ENCODE peak calls at places on chromosomes 13 and 19, in ten cellular contexts. K, T, R, O, Y, E, I, M, P and G are unnamed samples.

GRCh38 chr19:57850553-57851017 is 926 bp downstream of the ZNF587 start:
- DNase-seq in R (no peak), T (no peak), E (peak), P (peak), O (peak), Y (no peak), M (no peak), I (peak), K (no peak), G (peak)

GRCh38 chr19:49690073-49690655 is 752 bp upstream of the CPT1C start:
- DNase-seq in M (no peak), R (no peak), I (peak), E (no peak), K (no peak), P (no peak), T (no peak), O (no peak), Y (no peak), G (no peak)

GRCh38 chr13:24110011-24110410 is 50.5 kb upstream of the SPATA13 start:
- DNase-seq in K (no peak), R (no peak), M (no peak), P (no peak), O (no peak), I (no peak), E (no peak), Y (no peak), T (no peak), G (no peak)

GRCh38 chr19:45195764-45196163 is 17.2 kb downstream of the BLOC1S3 start:
- DNase-seq in P (no peak), M (peak), I (no peak), O (no peak), K (no peak), T (no peak), Y (no peak), E (no peak), R (no peak), G (no peak)

GRCh38 chr13:21015284-21015683 is 46.1 kb downstream of the LATS2 start:
- DNase-seq in T (no peak), I (no peak), P (no peak), Y (no peak), E (no peak), M (no peak), O (no peak), K (no peak), R (no peak), G (no peak)

GRCh38 chr13:113748101-113748861 is 10.7 kb upstream of the TMEM255B start:
- DNase-seq in O (no peak), P (no peak), R (no peak), K (no peak), M (no peak), T (no peak), E (no peak), Y (no peak), I (no peak), G (no peak)

GRCh38 chr19:55646889-55647731 is 902 bp upstream of the CCDC106 start:
- DNase-seq in K (no peak), Y (no peak), T (no peak), I (peak), P (no peak), O (no peak), M (no peak), E (no peak), R (no peak), G (no peak)

GRCh38 chr13:43640476-43640875 is 146.3 kb downstream of the ENOX1 start:
- DNase-seq in O (no peak), E (no peak), M (no peak), K (no peak), P (no peak), Y (no peak), R (no peak), I (no peak), T (no peak), G (no peak)

GRCh38 chr13:21529102-21529893 is 70.2 kb upstream of the ZDHHC20 start:
- DNase-seq in R (no peak), Y (no peak), O (no peak), P (no peak), I (no peak), K (no peak), M (no peak), E (no peak), T (no peak), G (no peak)